ENCODE peak calls at places on chromosomes 6 and 20, in eight cellular contexts. One of them, this sample, is unnamed.

GRCh38 chr6:138540468-138540867 is 41.2 kb upstream of the NHSL1 start:
- DNase-seq in T-helper 17 cell: no peak
- DNase-seq in CD8-positive, alpha-beta memory T cell: no peak
- DNase-seq in hippocampal formation: no peak
- DNase-seq in H54: no peak
- DNase-seq in heart right ventricle: no peak
- DNase-seq in HFFc6: peak
- DNase-seq in stimulated activated CD4-positive, alpha-beta T cell treated with anti-CD3 and anti-CD28 coated beads, TNF-alpha, amount 100 ng/mL, for 1 hour: no peak
- DNase-seq in this sample: no peak

GRCh38 chr20:50932881-50933280 is 1.6 kb upstream of the ADNP start:
- DNase-seq in hippocampal formation: no peak
- DNase-seq in CD8-positive, alpha-beta memory T cell: no peak
- DNase-seq in stimulated activated CD4-positive, alpha-beta T cell treated with anti-CD3 and anti-CD28 coated beads, TNF-alpha, amount 100 ng/mL, for 1 hour: no peak
- DNase-seq in heart right ventricle: no peak
- DNase-seq in HFFc6: no peak
- DNase-seq in H54: no peak
- DNase-seq in T-helper 17 cell: no peak
- DNase-seq in this sample: no peak

GRCh38 chr6:169171951-169172350 is 81.7 kb downstream of the THBS2 start:
- DNase-seq in T-helper 17 cell: no peak
- DNase-seq in stimulated activated CD4-positive, alpha-beta T cell treated with anti-CD3 and anti-CD28 coated beads, TNF-alpha, amount 100 ng/mL, for 1 hour: no peak
- DNase-seq in H54: no peak
- DNase-seq in hippocampal formation: no peak
- DNase-seq in heart right ventricle: no peak
- DNase-seq in HFFc6: peak
- DNase-seq in CD8-positive, alpha-beta memory T cell: no peak
- DNase-seq in this sample: no peak

GRCh38 chr20:44683263-44684046 is 31.7 kb upstream of the CCN5 start:
- DNase-seq in stimulated activated CD4-positive, alpha-beta T cell treated with anti-CD3 and anti-CD28 coated beads, TNF-alpha, amount 100 ng/mL, for 1 hour: peak
- DNase-seq in heart right ventricle: no peak
- DNase-seq in CD8-positive, alpha-beta memory T cell: peak
- DNase-seq in H54: peak
- DNase-seq in HFFc6: no peak
- DNase-seq in T-helper 17 cell: no peak
- DNase-seq in hippocampal formation: no peak
- DNase-seq in this sample: no peak

GRCh38 chr6:106728296-106728870 is 99.0 kb downstream of the QRSL1 start:
- DNase-seq in CD8-positive, alpha-beta memory T cell: no peak
- DNase-seq in HFFc6: no peak
- DNase-seq in heart right ventricle: no peak
- DNase-seq in T-helper 17 cell: no peak
- DNase-seq in stimulated activated CD4-positive, alpha-beta T cell treated with anti-CD3 and anti-CD28 coated beads, TNF-alpha, amount 100 ng/mL, for 1 hour: no peak
- DNase-seq in H54: no peak
- DNase-seq in hippocampal formation: no peak
- DNase-seq in this sample: no peak

GRCh38 chr20:9409981-9410380 is 104.4 kb upstream of the LAMP5 start:
- DNase-seq in hippocampal formation: no peak
- DNase-seq in stimulated activated CD4-positive, alpha-beta T cell treated with anti-CD3 and anti-CD28 coated beads, TNF-alpha, amount 100 ng/mL, for 1 hour: no peak
- DNase-seq in T-helper 17 cell: no peak
- DNase-seq in H54: peak
- DNase-seq in HFFc6: peak
- DNase-seq in heart right ventricle: no peak
- DNase-seq in CD8-positive, alpha-beta memory T cell: no peak
- DNase-seq in this sample: peak

GRCh38 chr20:5914859-5915258 is 35.5 kb downstream of the TRMT6 start:
- DNase-seq in hippocampal formation: no peak
- DNase-seq in HFFc6: no peak
- DNase-seq in stimulated activated CD4-positive, alpha-beta T cell treated with anti-CD3 and anti-CD28 coated beads, TNF-alpha, amount 100 ng/mL, for 1 hour: no peak
- DNase-seq in heart right ventricle: no peak
- DNase-seq in H54: no peak
- DNase-seq in CD8-positive, alpha-beta memory T cell: no peak
- DNase-seq in T-helper 17 cell: no peak
- DNase-seq in this sample: no peak

GRCh38 chr6:63391203-63391970 is 71.6 kb upstream of the LGSN start:
- DNase-seq in H54: no peak
- DNase-seq in HFFc6: no peak
- DNase-seq in stimulated activated CD4-positive, alpha-beta T cell treated with anti-CD3 and anti-CD28 coated beads, TNF-alpha, amount 100 ng/mL, for 1 hour: no peak
- DNase-seq in heart right ventricle: no peak
- DNase-seq in hippocampal formation: no peak
- DNase-seq in CD8-positive, alpha-beta memory T cell: no peak
- DNase-seq in T-helper 17 cell: no peak
- DNase-seq in this sample: no peak

GRCh38 chr20:58850693-58851174 is at the start of gene GNAS-AS1:
- DNase-seq in stimulated activated CD4-positive, alpha-beta T cell treated with anti-CD3 and anti-CD28 coated beads, TNF-alpha, amount 100 ng/mL, for 1 hour: peak
- DNase-seq in H54: peak
- DNase-seq in heart right ventricle: peak
- DNase-seq in hippocampal formation: peak
- DNase-seq in CD8-positive, alpha-beta memory T cell: peak
- DNase-seq in HFFc6: peak
- DNase-seq in T-helper 17 cell: peak
- DNase-seq in this sample: peak

This sample was measured in smooth muscle cell of the brain vasculature.